ENCODE peak calls at places on chromosomes 13 and 19, in nine cellular contexts. One of them, this sample, is unnamed.

GRCh38 chr13:52454459-52454824 is 836 bp upstream of the CKAP2 start:
- DNase-seq in cardiac fibroblast: peak; percentile 4
- DNase-seq in aorta: no peak
- DNase-seq in psoas muscle: no peak
- DNase-seq in uterus: no peak
- DNase-seq in BE2C: no peak
- DNase-seq in HL-60: peak; percentile 52
- DNase-seq in AG10803: no peak
- DNase-seq in stomach: no peak
- DNase-seq in this sample: peak; percentile 16

GRCh38 chr19:54677217-54677616 is 14.4 kb downstream of the LILRB4 start:
- DNase-seq in cardiac fibroblast: no peak
- DNase-seq in aorta: no peak
- DNase-seq in psoas muscle: no peak
- DNase-seq in uterus: no peak
- DNase-seq in BE2C: no peak
- DNase-seq in HL-60: no peak
- DNase-seq in AG10803: no peak
- DNase-seq in stomach: no peak
- DNase-seq in this sample: no peak

GRCh38 chr13:76948139-76948538 is at the start of gene ACOD1:
- DNase-seq in cardiac fibroblast: no peak
- DNase-seq in aorta: no peak
- DNase-seq in psoas muscle: no peak
- DNase-seq in uterus: no peak
- DNase-seq in BE2C: no peak
- DNase-seq in HL-60: peak; percentile 28
- DNase-seq in AG10803: no peak
- DNase-seq in stomach: no peak
- DNase-seq in this sample: no peak

GRCh38 chr19:13888281-13888680 is 11.3 kb downstream of the NANOS3 start:
- DNase-seq in cardiac fibroblast: no peak
- DNase-seq in aorta: no peak
- DNase-seq in psoas muscle: no peak
- DNase-seq in uterus: no peak
- DNase-seq in BE2C: no peak
- DNase-seq in HL-60: no peak
- DNase-seq in AG10803: no peak
- DNase-seq in stomach: no peak
- DNase-seq in this sample: no peak

GRCh38 chr19:18274303-18274775 is at the start of gene IQCN:
- DNase-seq in cardiac fibroblast: peak; percentile 68
- DNase-seq in aorta: no peak
- DNase-seq in psoas muscle: no peak
- DNase-seq in uterus: peak; percentile 58
- DNase-seq in BE2C: no peak
- DNase-seq in HL-60: peak; percentile 12
- DNase-seq in AG10803: no peak
- DNase-seq in stomach: peak; percentile 50
- DNase-seq in this sample: peak; percentile 51

GRCh38 chr13:110965038-110965754 is 50.3 kb upstream of the ANKRD10 start:
- DNase-seq in cardiac fibroblast: peak; percentile 41
- DNase-seq in aorta: no peak
- DNase-seq in psoas muscle: no peak
- DNase-seq in uterus: no peak
- DNase-seq in BE2C: no peak
- DNase-seq in HL-60: no peak
- DNase-seq in AG10803: no peak
- DNase-seq in stomach: no peak
- DNase-seq in this sample: peak; percentile 58

GRCh38 chr19:7869910-7870511 is 4.2 kb downstream of the PRR36 start:
- DNase-seq in cardiac fibroblast: peak; percentile 31
- DNase-seq in aorta: no peak
- DNase-seq in psoas muscle: peak; percentile 55
- DNase-seq in uterus: peak; percentile 46
- DNase-seq in BE2C: peak; percentile 76
- DNase-seq in HL-60: peak; percentile 65
- DNase-seq in AG10803: no peak
- DNase-seq in stomach: peak; percentile 68
- DNase-seq in this sample: no peak

GRCh38 chr19:41452584-41453275 is 9.8 kb downstream of the ERICH4 start:
- DNase-seq in cardiac fibroblast: no peak
- DNase-seq in aorta: no peak
- DNase-seq in psoas muscle: no peak
- DNase-seq in uterus: no peak
- DNase-seq in BE2C: no peak
- DNase-seq in HL-60: no peak
- DNase-seq in AG10803: no peak
- DNase-seq in stomach: no peak
- DNase-seq in this sample: no peak

GRCh38 chr19:12034610-12035009 is 869 bp downstream of the ZNF433 start:
- DNase-seq in cardiac fibroblast: peak; percentile 16
- DNase-seq in aorta: no peak
- DNase-seq in psoas muscle: no peak
- DNase-seq in uterus: no peak
- DNase-seq in BE2C: no peak
- DNase-seq in HL-60: no peak
- DNase-seq in AG10803: no peak
- DNase-seq in stomach: no peak
- DNase-seq in this sample: no peak

GRCh38 chr13:101691326-101691725 is 238.9 kb downstream of the ITGBL1 start:
- DNase-seq in cardiac fibroblast: no peak
- DNase-seq in aorta: no peak
- DNase-seq in psoas muscle: no peak
- DNase-seq in uterus: no peak
- DNase-seq in BE2C: no peak
- DNase-seq in HL-60: no peak
- DNase-seq in AG10803: peak; percentile 42
- DNase-seq in stomach: no peak
- DNase-seq in this sample: no peak

GRCh38 chr13:80359459-80360297 is 18.8 kb upstream of the SPRY2 start:
- DNase-seq in cardiac fibroblast: peak; percentile 74
- DNase-seq in aorta: no peak
- DNase-seq in psoas muscle: no peak
- DNase-seq in uterus: no peak
- DNase-seq in BE2C: no peak
- DNase-seq in HL-60: no peak
- DNase-seq in AG10803: no peak
- DNase-seq in stomach: no peak
- DNase-seq in this sample: no peak

GRCh38 chr19:611506-611869 is 21.8 kb downstream of the HCN2 start:
- DNase-seq in cardiac fibroblast: peak; percentile 74
- DNase-seq in aorta: no peak
- DNase-seq in psoas muscle: no peak
- DNase-seq in uterus: no peak
- DNase-seq in BE2C: no peak
- DNase-seq in HL-60: no peak
- DNase-seq in AG10803: peak; percentile 97
- DNase-seq in stomach: no peak
- DNase-seq in this sample: peak; percentile 98

GRCh38 chr19:18440421-18440877 is 2.5 kb upstream of the ISYNA1 start:
- DNase-seq in cardiac fibroblast: no peak
- DNase-seq in aorta: no peak
- DNase-seq in psoas muscle: no peak
- DNase-seq in uterus: no peak
- DNase-seq in BE2C: peak; percentile 60
- DNase-seq in HL-60: peak; percentile 74
- DNase-seq in AG10803: no peak
- DNase-seq in stomach: no peak
- DNase-seq in this sample: no peak

GRCh38 chr13:33310245-33311038 is 24.9 kb upstream of the STARD13 start:
- DNase-seq in cardiac fibroblast: no peak
- DNase-seq in aorta: no peak
- DNase-seq in psoas muscle: no peak
- DNase-seq in uterus: no peak
- DNase-seq in BE2C: no peak
- DNase-seq in HL-60: no peak
- DNase-seq in AG10803: no peak
- DNase-seq in stomach: no peak
- DNase-seq in this sample: no peak

GRCh38 chr13:81770868-81771505 is 1430.1 kb upstream of the SPRY2 start:
- DNase-seq in cardiac fibroblast: no peak
- DNase-seq in aorta: no peak
- DNase-seq in psoas muscle: no peak
- DNase-seq in uterus: no peak
- DNase-seq in BE2C: no peak
- DNase-seq in HL-60: no peak
- DNase-seq in AG10803: no peak
- DNase-seq in stomach: no peak
- DNase-seq in this sample: no peak

GRCh38 chr13:94556016-94556415 is 39.9 kb downstream of the TGDS start:
- DNase-seq in cardiac fibroblast: no peak
- DNase-seq in aorta: no peak
- DNase-seq in psoas muscle: no peak
- DNase-seq in uterus: no peak
- DNase-seq in BE2C: no peak
- DNase-seq in HL-60: no peak
- DNase-seq in AG10803: no peak
- DNase-seq in stomach: no peak
- DNase-seq in this sample: no peak

GRCh38 chr13:109644069-109644750 is 142.2 kb downstream of the IRS2 start:
- DNase-seq in cardiac fibroblast: no peak
- DNase-seq in aorta: no peak
- DNase-seq in psoas muscle: no peak
- DNase-seq in uterus: no peak
- DNase-seq in BE2C: no peak
- DNase-seq in HL-60: no peak
- DNase-seq in AG10803: no peak
- DNase-seq in stomach: no peak
- DNase-seq in this sample: no peak

GRCh38 chr13:50352720-50353491 is 337.7 kb downstream of the KCNRG start:
- DNase-seq in cardiac fibroblast: no peak
- DNase-seq in aorta: no peak
- DNase-seq in psoas muscle: no peak
- DNase-seq in uterus: no peak
- DNase-seq in BE2C: no peak
- DNase-seq in HL-60: no peak
- DNase-seq in AG10803: no peak
- DNase-seq in stomach: no peak
- DNase-seq in this sample: no peak
- H3K4me3 ChIP-seq in cardiac fibroblast: no peak overlapping the region
- H3K4me3 ChIP-seq in aorta: no peak overlapping the region
- H3K4me3 ChIP-seq in psoas muscle: no peak overlapping the region
- H3K4me3 ChIP-seq in uterus: no peak overlapping the region
- H3K4me3 ChIP-seq in BE2C: no peak overlapping the region
- H3K4me3 ChIP-seq in HL-60: no peak overlapping the region
- H3K4me3 ChIP-seq in AG10803: no peak overlapping the region
- H3K4me3 ChIP-seq in stomach: no peak overlapping the region
- H3K4me3 ChIP-seq in this sample: no peak overlapping the region

GRCh38 chr13:40599722-40600121 is 66.7 kb downstream of the FOXO1 start:
- DNase-seq in cardiac fibroblast: no peak
- DNase-seq in aorta: no peak
- DNase-seq in psoas muscle: no peak
- DNase-seq in uterus: no peak
- DNase-seq in BE2C: no peak
- DNase-seq in HL-60: no peak
- DNase-seq in AG10803: no peak
- DNase-seq in stomach: no peak
- DNase-seq in this sample: no peak

GRCh38 chr13:40597735-40598365 is 68.6 kb downstream of the FOXO1 start:
- DNase-seq in cardiac fibroblast: no peak
- DNase-seq in aorta: no peak
- DNase-seq in psoas muscle: no peak
- DNase-seq in uterus: no peak
- DNase-seq in BE2C: no peak
- DNase-seq in HL-60: no peak
- DNase-seq in AG10803: no peak
- DNase-seq in stomach: peak; percentile 45
- DNase-seq in this sample: no peak

GRCh38 chr13:40598599-40598998 is 67.8 kb downstream of the FOXO1 start:
- DNase-seq in cardiac fibroblast: no peak
- DNase-seq in aorta: no peak
- DNase-seq in psoas muscle: no peak
- DNase-seq in uterus: peak; percentile 83
- DNase-seq in BE2C: no peak
- DNase-seq in HL-60: no peak
- DNase-seq in AG10803: no peak
- DNase-seq in stomach: no peak
- DNase-seq in this sample: no peak

GRCh38 chr13:40600145-40600751 is 66.2 kb downstream of the FOXO1 start:
- DNase-seq in cardiac fibroblast: no peak
- DNase-seq in aorta: no peak
- DNase-seq in psoas muscle: no peak
- DNase-seq in uterus: no peak
- DNase-seq in BE2C: no peak
- DNase-seq in HL-60: no peak
- DNase-seq in AG10803: no peak
- DNase-seq in stomach: no peak
- DNase-seq in this sample: no peak

GRCh38 chr13:40599146-40599545 is 67.3 kb downstream of the FOXO1 start:
- DNase-seq in cardiac fibroblast: no peak
- DNase-seq in aorta: no peak
- DNase-seq in psoas muscle: no peak
- DNase-seq in uterus: no peak
- DNase-seq in BE2C: no peak
- DNase-seq in HL-60: no peak
- DNase-seq in AG10803: no peak
- DNase-seq in stomach: no peak
- DNase-seq in this sample: no peak
- H3K4me3 ChIP-seq in cardiac fibroblast: no peak overlapping the region
- H3K4me3 ChIP-seq in aorta: no peak overlapping the region
- H3K4me3 ChIP-seq in psoas muscle: no peak overlapping the region
- H3K4me3 ChIP-seq in uterus: no peak overlapping the region
- H3K4me3 ChIP-seq in BE2C: no peak overlapping the region
- H3K4me3 ChIP-seq in HL-60: no peak overlapping the region
- H3K4me3 ChIP-seq in AG10803: no peak overlapping the region
- H3K4me3 ChIP-seq in stomach: no peak overlapping the region
- H3K4me3 ChIP-seq in this sample: no peak overlapping the region

GRCh38 chr13:36418022-36418805 is 14.1 kb upstream of the CCNA1 start:
- DNase-seq in cardiac fibroblast: peak; percentile 53
- DNase-seq in aorta: no peak
- DNase-seq in psoas muscle: no peak
- DNase-seq in uterus: no peak
- DNase-seq in BE2C: no peak
- DNase-seq in HL-60: peak; percentile 82
- DNase-seq in AG10803: peak; percentile 17
- DNase-seq in stomach: no peak
- DNase-seq in this sample: peak; percentile 73
- H3K4me3 ChIP-seq in cardiac fibroblast: no peak overlapping the region
- H3K4me3 ChIP-seq in aorta: no peak overlapping the region
- H3K4me3 ChIP-seq in psoas muscle: no peak overlapping the region
- H3K4me3 ChIP-seq in uterus: no peak overlapping the region
- H3K4me3 ChIP-seq in BE2C: no peak overlapping the region
- H3K4me3 ChIP-seq in HL-60: no peak overlapping the region
- H3K4me3 ChIP-seq in AG10803: no peak overlapping the region
- H3K4me3 ChIP-seq in stomach: no peak overlapping the region
- H3K4me3 ChIP-seq in this sample: no peak overlapping the region

DNA sequence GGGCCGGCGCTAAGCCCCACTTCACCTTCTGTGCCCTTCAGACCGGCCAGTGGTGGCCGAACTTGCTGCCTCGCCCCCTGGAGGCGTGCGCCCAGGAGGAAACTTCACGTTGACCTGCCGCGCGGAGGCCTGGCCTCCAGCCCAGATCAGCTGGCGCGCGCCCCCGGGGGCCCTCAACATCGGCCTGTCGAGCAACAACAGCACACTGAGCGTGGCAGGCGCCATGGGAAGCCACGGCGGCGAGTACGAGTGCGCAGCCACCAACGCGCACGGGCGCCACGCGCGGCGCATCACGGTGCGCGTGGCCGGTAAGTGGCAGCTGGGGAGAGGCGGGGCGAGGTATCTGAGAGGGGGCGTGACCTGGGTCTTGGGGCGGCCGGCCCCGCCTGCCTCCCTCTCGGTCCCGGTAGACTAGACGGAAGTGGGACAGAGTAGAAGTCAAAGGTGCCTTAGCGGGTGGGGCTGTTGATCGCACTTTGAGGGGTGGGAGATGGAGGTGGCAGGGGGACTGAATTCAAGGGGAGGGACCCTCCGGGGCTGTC is 5.6 kb downstream of the ICAM5 start:
- DNase-seq in cardiac fibroblast: peak; percentile 42
- DNase-seq in aorta: peak; percentile 65
- DNase-seq in psoas muscle: no peak
- DNase-seq in uterus: no peak
- DNase-seq in BE2C: no peak
- DNase-seq in HL-60: no peak
- DNase-seq in AG10803: no peak
- DNase-seq in stomach: peak; percentile 51
- DNase-seq in this sample: no peak
- H3K4me3 ChIP-seq in cardiac fibroblast: no peak overlapping the region
- H3K4me3 ChIP-seq in aorta: no peak overlapping the region
- H3K4me3 ChIP-seq in psoas muscle: peak overlapping the region; percentile 28
- H3K4me3 ChIP-seq in uterus: no peak overlapping the region
- H3K4me3 ChIP-seq in BE2C: no peak overlapping the region
- H3K4me3 ChIP-seq in HL-60: peak overlapping the region; percentile 20
- H3K4me3 ChIP-seq in AG10803: no peak overlapping the region
- H3K4me3 ChIP-seq in stomach: peak overlapping the region; percentile 27
- H3K4me3 ChIP-seq in this sample: no peak overlapping the region